ENCODE peak calls at places on chromosomes 13 and 19, in eight cellular contexts. F is NCI-H774, A is T-helper 17 cell, Y is NCI-H1105, Q is amniotic stem cell, Z is pancreas, U is GOT3, K is cardiac fibroblast. J is an unnamed sample.

GRCh38 chr19:19539738-19540703 is 2.0 kb downstream of the CILP2 start:
- DNase-seq in Y (no peak), U (no peak), K (peak), Z (peak), F (no peak), Q (no peak), A (peak), J (no peak)

GRCh38 chr19:49809155-49809986 is 3.7 kb downstream of the FUZ start:
- DNase-seq in Z (peak), F (peak), U (no peak), Q (no peak), Y (peak), A (peak), K (no peak), J (no peak)

GRCh38 chr19:10353793-10354391 is 14.5 kb upstream of the ICAM3 start:
- DNase-seq in K (peak), Z (peak), A (no peak), U (no peak), Y (no peak), Q (no peak), F (no peak), J (no peak)

GRCh38 chr19:51166846-51167490 is 24.9 kb downstream of the SIGLEC7 start:
- DNase-seq in Q (no peak), A (no peak), F (no peak), Z (no peak), K (no peak), Y (no peak), U (no peak), J (no peak)

GRCh38 chr19:13669780-13670355 is 94.5 kb upstream of the MRI1 start:
- DNase-seq in Q (no peak), A (no peak), U (no peak), Y (no peak), K (no peak), Z (no peak), F (no peak), J (no peak)

GRCh38 chr19:1826557-1827521 is 14.8 kb upstream of the ATP8B3 start:
- DNase-seq in Q (no peak), Y (no peak), A (no peak), F (no peak), Z (peak), K (no peak), U (no peak), J (no peak)

GRCh38 chr19:30374791-30375650 is 2.8 kb downstream of the ZNF536 start:
- DNase-seq in A (no peak), K (no peak), Z (no peak), Q (no peak), U (no peak), F (no peak), Y (peak), J (no peak)

GRCh38 chr19:41356984-41357739 is 3.4 kb upstream of the TGFB1 start:
- DNase-seq in Y (no peak), F (no peak), A (no peak), K (no peak), U (no peak), Z (no peak), Q (no peak), J (no peak)

GRCh38 chr13:77544365-77544764 is 8.9 kb downstream of the SCEL start:
- DNase-seq in Y (no peak), U (no peak), A (no peak), Q (no peak), K (peak), F (no peak), Z (peak), J (peak)

GRCh38 chr13:99642006-99642405 is 140.7 kb downstream of the TM9SF2 start:
- DNase-seq in K (no peak), Q (no peak), F (no peak), Z (no peak), U (no peak), Y (no peak), A (no peak), J (no peak)

GRCh38 chr13:71663431-71663830 is 203.6 kb downstream of the DACH1 start:
- DNase-seq in Q (no peak), U (no peak), Z (no peak), A (no peak), K (no peak), Y (no peak), F (no peak), J (no peak)

GRCh38 chr13:21232196-21232595 is 55.7 kb downstream of the MRPL57 start:
- DNase-seq in Y (no peak), K (peak), U (no peak), A (no peak), Z (no peak), F (no peak), Q (no peak), J (no peak)

GRCh38 chr19:44866672-44867071 is 20.6 kb downstream of the NECTIN2 start:
- DNase-seq in K (no peak), Q (no peak), Z (no peak), U (no peak), Y (no peak), A (no peak), F (no peak), J (peak)

GRCh38 chr13:65872448-65872847 is 1357.7 kb downstream of the PCDH9 start:
- DNase-seq in Z (no peak), Y (no peak), Q (no peak), F (no peak), A (no peak), K (no peak), U (no peak), J (no peak)